ENCODE peak calls at places on chromosomes 13 and 19, in four cellular contexts. F is Daoy; J is stimulated activated CD4-positive, alpha-beta T cell treated with anti-CD3 and anti-CD28 coated beads, Interleukin-12 subunit alpha, Interleukin-12 subunit beta, amount 100 ng/mL, for 4 hours; H is HT1080. B is an unnamed sample.

GRCh38 chr19:33399745-33400681 is 26.5 kb downstream of the CEBPG start:
- DNase-seq in J (no peak), F (no peak), H (no peak), B (no peak)

GRCh38 chr13:93789058-93789457 is 562.5 kb downstream of the GPC6 start:
- DNase-seq in H (no peak), J (no peak), F (no peak), B (no peak)

GRCh38 chr13:36101157-36101556 is 30.0 kb downstream of the DCLK1 start:
- DNase-seq in J (no peak), H (no peak), F (no peak), B (no peak)

GRCh38 chr19:5967571-5967970 is 10.4 kb downstream of the RANBP3 start:
- DNase-seq in J (no peak), F (no peak), H (no peak), B (no peak)

GRCh38 chr13:99757756-99758464 is 213.7 kb downstream of the ZIC5 start:
- DNase-seq in F (no peak), J (no peak), H (no peak), B (no peak)

GRCh38 chr13:93635687-93636086 is 409.1 kb downstream of the GPC6 start:
- DNase-seq in F (no peak), H (no peak), J (no peak), B (no peak)

GRCh38 chr13:106139407-106139806 is 396.1 kb downstream of the EFNB2 start:
- DNase-seq in H (no peak), F (no peak), J (no peak), B (no peak)

GRCh38 chr13:48132961-48133360 is 38.1 kb upstream of the MED4 start:
- DNase-seq in H (no peak), J (no peak), F (no peak), B (no peak)

GRCh38 chr19:10871711-10872550 is 578 bp downstream of the CARM1 start:
- DNase-seq in F (peak; percentile 57), J (peak; percentile 42), H (no peak), B (peak; percentile 53)

GRCh38 chr13:94254737-94255136 is 224.7 kb downstream of the DCT start:
- DNase-seq in J (no peak), F (no peak), H (no peak), B (no peak)

GRCh38 chr19:13866463-13867046 is 10.4 kb upstream of the NANOS3 start:
- DNase-seq in F (no peak), J (no peak), H (no peak), B (no peak)

GRCh38 chr19:43620061-43621001 is 902 bp upstream of the ZNF428 start:
- DNase-seq in J (peak; percentile 82), F (no peak), H (no peak), B (no peak)

GRCh38 chr19:16893686-16893990 is 4.8 kb downstream of the F2RL3 start:
- DNase-seq in H (no peak), J (no peak), F (no peak), B (no peak)

GRCh38 chr19:31963741-31964140 is 381.7 kb upstream of the ZNF507 start:
- DNase-seq in F (no peak), H (no peak), J (no peak), B (no peak)

GRCh38 chr19:53160350-53160749 is 1.5 kb upstream of the ZNF347 start:
- DNase-seq in H (no peak), F (no peak), J (no peak), B (no peak)

GRCh38 chr13:114101831-114102520 is 30.4 kb downstream of the RASA3 start:
- DNase-seq in F (no peak), J (no peak), H (no peak), B (no peak)

GRCh38 chr13:49220035-49220855 is at the start of gene MLNR:
- DNase-seq in J (peak; percentile 27), H (no peak), F (peak; percentile 19), B (no peak)

GRCh38 chr13:59459972-59460371 is 703.8 kb downstream of the DIAPH3 start:
- DNase-seq in H (no peak), J (no peak), F (no peak), B (no peak)

GRCh38 chr13:23963947-23964346 is 66.6 kb upstream of the C1QTNF9B start:
- DNase-seq in J (no peak), F (no peak), H (no peak), B (no peak)

GRCh38 chr13:90302113-90302512 is 1045.4 kb upstream of the MIR17HG start:
- DNase-seq in J (no peak), H (peak; percentile 66), F (no peak), B (no peak)